ENCODE peak calls at places on chromosome 16, in five cellular contexts. A is neural crest cell, B is stomach, E is heart right ventricle, R is kidney epithelial cell. G is an unnamed sample.

GRCh38 chr16:89510526-89510925 is 2.3 kb downstream of the SPG7 start:
- DNase-seq in A (no peak), B (no peak), E (no peak), R (no peak), G (no peak)

GRCh38 chr16:67013823-67014640 is 14.9 kb upstream of the CBFB start:
- DNase-seq in A (peak), B (peak), E (peak), R (no peak), G (peak)

GRCh38 chr16:50386139-50386538 is 17.4 kb upstream of the BRD7 start:
- DNase-seq in A (no peak), B (no peak), E (no peak), R (no peak), G (no peak)

GRCh38 chr16:31451201-31451600 is 8.1 kb upstream of the ARMC5 start:
- DNase-seq in A (no peak), B (no peak), E (no peak), R (no peak), G (no peak)

GRCh38 chr16:85302018-85302847 is 190.0 kb upstream of the CIBAR2 start:
- DNase-seq in A (no peak), B (no peak), E (no peak), R (peak), G (no peak)

GRCh38 chr16:67456383-67457140 is 24.4 kb downstream of the ATP6V0D1 start:
- DNase-seq in A (no peak), B (peak), E (peak), R (no peak), G (no peak)

GRCh38 chr16:25109643-25110042 is 1.9 kb upstream of the LCMT1 start:
- DNase-seq in A (no peak), B (no peak), E (no peak), R (peak), G (no peak)

GRCh38 chr16:29307598-29308507 is 98.7 kb downstream of the NPIPB11 start:
- DNase-seq in A (no peak), B (no peak), E (no peak), R (no peak), G (no peak)

GRCh38 chr16:53465606-53466290 is 31.5 kb downstream of the RBL2 start:
- DNase-seq in A (no peak), B (no peak), E (no peak), R (peak), G (no peak)

GRCh38 chr16:72291531-72291981 is 119.6 kb upstream of the PMFBP1 start:
- DNase-seq in A (no peak), B (no peak), E (no peak), R (peak), G (no peak)

GRCh38 chr16:6016530-6017184 is 919.1 kb upstream of the EEF2KMT start:
- DNase-seq in A (no peak), B (no peak), E (no peak), R (peak), G (no peak)

GRCh38 chr16:86143666-86144065 is 244.7 kb downstream of the IRF8 start:
- DNase-seq in A (no peak), B (no peak), E (no peak), R (no peak), G (no peak)

GRCh38 chr16:50521246-50521900 is 26.8 kb upstream of the NKD1 start:
- DNase-seq in A (no peak), B (peak), E (no peak), R (no peak), G (no peak)

GRCh38 chr16:5296163-5296562 is 198.6 kb upstream of the EEF2KMT start:
- DNase-seq in A (no peak), B (no peak), E (no peak), R (no peak), G (no peak)

GRCh38 chr16:87117936-87118335 is 199.3 kb downstream of the C16orf95 start:
- DNase-seq in A (no peak), B (no peak), E (no peak), R (no peak), G (no peak)

GRCh38 chr16:50696575-50697420 is 3.4 kb downstream of the NOD2 start:
- DNase-seq in A (no peak), B (peak), E (peak), R (no peak), G (no peak)

GRCh38 chr16:70766176-70766575 is 34.8 kb downstream of the VAC14 start:
- DNase-seq in A (no peak), B (no peak), E (no peak), R (no peak), G (no peak)

GRCh38 chr16:69500496-69500895 is 65.3 kb upstream of the NFAT5 start:
- DNase-seq in A (no peak), B (no peak), E (no peak), R (no peak), G (no peak)

GRCh38 chr16:75188832-75189477 is 18.0 kb downstream of the CTRB2 start:
- DNase-seq in A (no peak), B (no peak), E (no peak), R (no peak), G (no peak)

GRCh38 chr16:19389246-19389645 is 28.4 kb upstream of the TMC5 start:
- DNase-seq in A (peak), B (peak), E (peak), R (no peak), G (peak)

GRCh38 chr16:30359871-30360170 is 4.7 kb upstream of the CD2BP2 start:
- DNase-seq in A (no peak), B (no peak), E (no peak), R (no peak), G (no peak)

GRCh38 chr16:65548470-65548869 is 426.6 kb upstream of the CDH11 start:
- DNase-seq in A (no peak), B (no peak), E (no peak), R (no peak), G (no peak)

GRCh38 chr16:73068546-73069401 is 20.8 kb upstream of the ZFHX3 start:
- DNase-seq in A (no peak), B (no peak), E (peak), R (peak), G (no peak)

GRCh38 chr16:79623076-79623475 is 22.5 kb upstream of the MAF start:
- DNase-seq in A (no peak), B (no peak), E (no peak), R (no peak), G (no peak)

DNA sequence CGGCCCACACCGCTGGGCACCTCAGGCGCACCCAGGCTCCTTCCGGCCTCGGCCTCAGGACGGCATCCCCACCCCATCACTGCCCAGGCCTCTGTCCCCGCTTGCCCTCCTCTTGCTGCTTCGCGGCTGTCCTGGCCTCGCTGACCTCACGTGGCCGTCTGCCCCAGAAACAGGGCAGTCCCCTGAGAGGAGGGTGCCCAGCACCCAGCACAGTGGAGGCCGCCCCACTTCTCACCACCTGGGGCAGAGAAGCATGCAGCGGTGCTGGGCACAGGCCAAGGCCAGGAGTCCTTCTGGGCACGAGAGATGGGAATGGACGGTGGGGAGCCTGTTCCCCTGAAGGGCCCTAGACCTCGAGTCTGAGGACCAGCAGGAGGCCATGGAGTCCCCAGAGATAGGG is 8.9 kb downstream of the HAGH start:
- DNase-seq in A (no peak), B (no peak), E (no peak), R (no peak), G (no peak)
- TF ChIP-seq CTCF in A (no peak), B (no peak), E (no peak), R (no peak), G (no peak)

GRCh38 chr16:54816471-54816870 is 114.2 kb upstream of the IRX5 start:
- DNase-seq in A (no peak), B (no peak), E (no peak), R (no peak), G (no peak)

GRCh38 chr16:54815177-54815576 is 115.5 kb upstream of the IRX5 start:
- DNase-seq in A (no peak), B (no peak), E (no peak), R (no peak), G (no peak)

GRCh38 chr16:54817940-54818574 is 112.6 kb upstream of the IRX5 start:
- DNase-seq in A (no peak), B (no peak), E (no peak), R (no peak), G (no peak)

GRCh38 chr16:54813778-54814177 is 116.9 kb upstream of the IRX5 start:
- DNase-seq in A (no peak), B (no peak), E (no peak), R (no peak), G (no peak)

DNA sequence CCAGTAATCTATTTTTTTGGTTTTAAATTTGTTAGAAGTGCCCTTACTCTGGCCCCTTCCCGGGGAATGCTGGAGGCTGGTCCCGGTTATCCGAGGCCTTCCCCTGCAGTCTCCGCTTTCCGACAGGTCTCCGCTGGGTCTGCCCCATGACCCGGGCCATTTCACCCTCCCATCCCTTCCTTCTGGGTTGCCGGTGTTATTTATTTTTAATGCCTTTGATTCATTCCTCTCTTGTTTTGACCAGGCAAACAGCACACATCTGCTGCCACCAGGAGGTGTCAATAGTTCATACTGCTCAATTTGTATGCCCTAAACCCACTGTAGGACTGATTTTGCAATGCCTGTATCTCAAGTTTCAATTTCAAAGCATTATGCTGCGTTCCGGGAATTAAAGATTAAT is 113.2 kb upstream of the IRX5 start:
- DNase-seq in A (no peak), B (peak), E (no peak), R (no peak), G (no peak)
- TF ChIP-seq CTCF in A (peak), B (peak), E (no peak), R (peak), G (peak)

GRCh38 chr16:10180771-10181163 is 1.5 kb downstream of the GRIN2A start:
- DNase-seq in A (peak), B (no peak), E (peak), R (no peak), G (peak)
- TF ChIP-seq CTCF in A (peak), B (no peak), E (no peak), R (peak), G (peak)

GRCh38 chr16:55021595-55022475 is 91.2 kb downstream of the IRX5 start:
- DNase-seq in A (no peak), B (no peak), E (no peak), R (no peak), G (no peak)
- TF ChIP-seq CTCF in A (peak), B (no peak), E (no peak), R (no peak), G (peak)

GRCh38 chr16:57858635-57859034 is 56.3 kb upstream of the KIFC3 start:
- DNase-seq in A (no peak), B (no peak), E (no peak), R (no peak), G (no peak)

GRCh38 chr16:57863434-57864160 is 61.3 kb upstream of the KIFC3 start:
- DNase-seq in A (peak), B (peak), E (peak), R (no peak), G (no peak)

GRCh38 chr16:57862698-57863433 is 60.6 kb upstream of the KIFC3 start:
- DNase-seq in A (no peak), B (no peak), E (no peak), R (no peak), G (no peak)

GRCh38 chr16:57855188-57855587 is 52.9 kb upstream of the KIFC3 start:
- DNase-seq in A (no peak), B (no peak), E (no peak), R (no peak), G (no peak)

GRCh38 chr16:57859331-57859730 is 57.0 kb upstream of the KIFC3 start:
- DNase-seq in A (no peak), B (no peak), E (no peak), R (no peak), G (no peak)
- TF ChIP-seq CTCF in A (peak), B (no peak), E (no peak), R (peak), G (peak)

DNA sequence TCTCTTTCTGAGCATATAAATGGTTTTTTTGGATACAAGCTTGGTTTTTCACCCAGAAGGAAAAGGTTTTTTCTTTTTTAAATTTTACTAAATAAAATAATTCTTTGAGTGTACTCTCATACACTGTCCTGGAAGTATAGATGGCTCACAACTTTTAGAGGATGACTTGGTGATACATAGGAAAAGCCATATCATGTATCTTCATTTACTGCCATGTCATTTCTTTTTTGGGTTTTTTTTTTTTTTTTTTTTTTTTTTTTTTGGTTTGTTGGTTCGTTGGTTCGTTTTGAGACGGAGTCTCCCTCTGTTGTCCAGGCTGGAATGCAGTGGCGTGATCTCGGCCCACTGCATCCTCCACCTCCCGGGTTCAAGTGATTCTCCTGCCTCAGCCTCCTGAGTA is 11.8 kb downstream of the OGFOD1 start:
- DNase-seq in A (no peak), B (no peak), E (no peak), R (no peak), G (no peak)
- TF ChIP-seq CTCF in A (no peak), B (no peak), E (no peak), R (no peak), G (no peak)

DNA sequence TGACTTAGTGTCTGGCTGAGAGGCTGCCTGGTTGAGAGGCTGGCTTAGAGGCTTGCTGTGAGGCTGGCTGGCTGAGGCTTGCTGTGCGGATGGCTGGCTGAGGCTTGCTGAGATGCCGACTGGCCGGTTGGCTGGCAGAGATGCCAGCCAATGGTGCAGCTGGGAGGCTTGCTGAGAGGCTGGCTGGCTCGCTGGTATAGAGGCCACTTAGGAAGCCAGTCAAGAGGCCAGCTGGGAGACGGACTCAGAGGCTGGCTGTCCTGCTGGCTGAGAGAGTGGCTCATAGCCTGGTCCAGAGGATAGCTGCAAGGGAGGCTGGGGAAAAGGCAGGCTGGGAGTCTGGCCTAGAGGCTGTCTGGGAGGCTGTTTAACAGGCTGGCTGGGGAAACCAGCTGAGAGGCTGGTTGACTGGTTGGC is 37.3 kb upstream of the ACSM2B start:
- DNase-seq in A (no peak), B (no peak), E (no peak), R (no peak), G (no peak)
- TF ChIP-seq CTCF in A (no peak), B (no peak), E (no peak), R (no peak), G (no peak)